ENCODE peak calls at places on chromosomes 11 and 22, in six cellular contexts. M is stimulated activated CD8-positive, alpha-beta memory T cell treated with anti-CD3 and anti-CD28 coated beads, Interleukin-12 subunit alpha, Interleukin-12 subunit beta, amount 100 ng/mL, for 4 hours; U is WTC11; Z is HTR-8/SVneo; J is NCI-H1436; V is NCI-H1092. W is an unnamed sample.

GRCh38 chr11:28983780-28984179 is 875.6 kb downstream of the METTL15 start:
- DNase-seq in J (no peak), U (no peak), M (no peak), V (no peak), Z (no peak), W (no peak)

GRCh38 chr11:113237261-113237660 is 77.1 kb upstream of the TTC12 start:
- DNase-seq in V (no peak), M (no peak), Z (no peak), J (no peak), U (no peak), W (no peak)

GRCh38 chr11:28673687-28674431 is 565.7 kb downstream of the METTL15 start:
- DNase-seq in J (no peak), Z (no peak), V (no peak), U (no peak), M (no peak), W (no peak)

GRCh38 chr22:44625421-44625760 is 76.6 kb upstream of the PRR5 start:
- DNase-seq in U (no peak), V (no peak), J (no peak), Z (no peak), M (no peak), W (no peak)

GRCh38 chr11:74570266-74571061 is 21.9 kb upstream of the POLD3 start:
- DNase-seq in U (peak), Z (peak), J (peak), V (peak), M (no peak), W (no peak)

GRCh38 chr11:43573233-43573632 is 107.3 kb upstream of the HSD17B12 start:
- DNase-seq in Z (no peak), V (no peak), J (peak), U (peak), M (no peak), W (no peak)

GRCh38 chr11:70523384-70524095 is 125.2 kb downstream of the CTTN start:
- DNase-seq in V (no peak), U (no peak), M (no peak), Z (no peak), J (no peak), W (no peak)

GRCh38 chr11:113974741-113975470 is at the start of gene HTR3A:
- DNase-seq in V (peak), U (peak), M (no peak), Z (peak), J (peak), W (peak)

GRCh38 chr11:32113200-32113599 is 22.3 kb downstream of the RCN1 start:
- DNase-seq in J (peak), V (no peak), M (no peak), Z (no peak), U (no peak), W (no peak)

GRCh38 chr11:71179877-71180276 is 72.5 kb downstream of the SHANK2 start:
- DNase-seq in M (no peak), Z (no peak), V (no peak), U (no peak), J (no peak), W (no peak)

GRCh38 chr11:63916837-63917684 is at the start of gene RCOR2:
- DNase-seq in V (peak), J (peak), U (peak), Z (peak), M (peak), W (peak)

GRCh38 chr11:78733031-78733430 is 158.4 kb upstream of the NARS2 start:
- DNase-seq in U (no peak), M (no peak), J (no peak), Z (no peak), V (no peak), W (no peak)

GRCh38 chr11:75719089-75719638 is 1.5 kb downstream of the MOGAT2 start:
- DNase-seq in U (no peak), J (no peak), M (no peak), Z (no peak), V (no peak), W (no peak)

GRCh38 chr22:17888855-17889254 is 114.6 kb upstream of the BID start:
- DNase-seq in U (peak), Z (no peak), M (no peak), V (no peak), J (no peak), W (no peak)

GRCh38 chr11:12863605-12864121 is 145.5 kb upstream of the RASSF10 start:
- DNase-seq in J (no peak), Z (no peak), U (no peak), M (no peak), V (no peak), W (no peak)

GRCh38 chr11:110947100-110947499 is 234.9 kb upstream of the ARHGAP20 start:
- DNase-seq in U (no peak), J (no peak), M (no peak), Z (no peak), V (no peak), W (no peak)

GRCh38 chr22:44383652-44384562 is 71.2 kb upstream of the SHISAL1 start:
- DNase-seq in M (no peak), U (no peak), J (no peak), Z (no peak), V (no peak), W (no peak)

GRCh38 chr11:130721736-130722135 is 194.5 kb downstream of the SNX19 start:
- DNase-seq in M (no peak), J (no peak), Z (no peak), V (no peak), U (no peak), W (no peak)

GRCh38 chr11:72431846-72432245 is 2.5 kb downstream of the CLPB start:
- DNase-seq in V (no peak), U (no peak), M (no peak), Z (no peak), J (no peak), W (no peak)

GRCh38 chr11:9601041-9601875 is 27.8 kb downstream of the WEE1 start:
- DNase-seq in J (no peak), Z (no peak), M (peak), U (peak), V (no peak), W (no peak)

GRCh38 chr22:32901925-32902324 is 100.4 kb downstream of the TIMP3 start:
- DNase-seq in J (no peak), Z (no peak), U (no peak), M (no peak), V (no peak), W (no peak)

GRCh38 chr11:30983143-30983542 is 386.4 kb downstream of the DCDC1 start:
- DNase-seq in M (no peak), J (no peak), Z (no peak), U (no peak), V (no peak), W (no peak)

GRCh38 chr11:34154059-34154875 is 48.8 kb downstream of the NAT10 start:
- DNase-seq in Z (no peak), J (no peak), U (no peak), M (no peak), V (no peak), W (no peak)

GRCh38 chr11:94740083-94740974 is 27.8 kb upstream of the AMOTL1 start:
- DNase-seq in U (peak), Z (no peak), M (no peak), J (peak), V (peak), W (no peak)

GRCh38 chr11:73410627-73411026 is 34.4 kb downstream of the RELT start:
- DNase-seq in J (no peak), Z (no peak), V (no peak), U (no peak), M (no peak), W (no peak)

GRCh38 chr22:50085211-50085999 is at the start of gene MLC1:
- DNase-seq in V (no peak), J (no peak), Z (no peak), U (no peak), M (peak), W (no peak)

GRCh38 chr22:23035557-23036277 is 34.6 kb upstream of the GNAZ start:
- DNase-seq in V (no peak), U (no peak), M (no peak), J (no peak), Z (no peak), W (no peak)

GRCh38 chr22:31278643-31279326 is 13.5 kb downstream of the PIK3IP1 start:
- DNase-seq in U (no peak), J (no peak), M (no peak), Z (no peak), V (no peak), W (no peak)